ENCODE peak calls at places on chromosomes 16 and 17, in four cellular contexts. B is A549, J is IMR-90, X is GM12878. H is an unnamed sample.

GRCh38 chr17:48610282-48611211 is at the start of gene HOXB7:
- DNase-seq in X (no peak), J (peak; percentile 62), B (peak; percentile 91), H (peak; percentile 74)

GRCh38 chr16:12502671-12503070 is 301.0 kb downstream of the CPPED1 start:
- DNase-seq in X (no peak), B (no peak), J (no peak), H (no peak)

GRCh38 chr17:75518983-75519540 is 2.7 kb downstream of the TSEN54 start:
- DNase-seq in X (no peak), B (no peak), J (no peak), H (no peak)

GRCh38 chr17:66422181-66422580 is 119.8 kb downstream of the PRKCA start:
- DNase-seq in J (peak; percentile 68), X (no peak), B (peak; percentile 51), H (no peak)

GRCh38 chr17:37478187-37478586 is 11.5 kb upstream of the DUSP14 start:
- DNase-seq in J (peak; percentile 58), X (no peak), B (no peak), H (no peak)

GRCh38 chr16:86984975-86985655 is 332.1 kb downstream of the C16orf95 start:
- DNase-seq in J (no peak), X (no peak), B (no peak), H (no peak)

GRCh38 chr16:398551-399277 is 1.7 kb downstream of the NME4 start:
- DNase-seq in X (no peak), J (no peak), B (no peak), H (peak; percentile 68)

GRCh38 chr16:27383511-27384243 is 18.3 kb upstream of the IL21R start:
- DNase-seq in B (no peak), X (no peak), J (no peak), H (no peak)

GRCh38 chr17:82334622-82335394 is 1.2 kb upstream of the SECTM1 start:
- DNase-seq in B (no peak), X (no peak), J (peak; percentile 22), H (no peak)

GRCh38 chr16:72597938-72598337 is 426.0 kb upstream of the PMFBP1 start:
- DNase-seq in X (peak; percentile 32), J (no peak), B (no peak), H (no peak)

GRCh38 chr17:42118545-42118944 is 2.6 kb downstream of the KAT2A start:
- DNase-seq in B (peak; percentile 84), X (no peak), J (peak; percentile 25), H (peak; percentile 45)

GRCh38 chr16:77553130-77553529 is 118.3 kb upstream of the ADAMTS18 start:
- DNase-seq in B (no peak), X (no peak), J (no peak), H (no peak)

GRCh38 chr17:46818319-46818928 is at the start of gene WNT3:
- DNase-seq in X (no peak), J (no peak), B (no peak), H (peak; percentile 87)

GRCh38 chr16:31421587-31421986 is 6.6 kb downstream of the COX6A2 start:
- DNase-seq in J (no peak), X (peak; percentile 34), B (no peak), H (no peak)

GRCh38 chr16:13612623-13613022 is 307.3 kb upstream of the ERCC4 start:
- DNase-seq in B (no peak), J (no peak), X (no peak), H (no peak)

GRCh38 chr16:54121539-54122295 is 164.9 kb downstream of the IRX3 start:
- DNase-seq in X (no peak), B (no peak), J (no peak), H (no peak)

GRCh38 chr16:4319454-4319853 is 3.6 kb downstream of the GLIS2 start:
- DNase-seq in J (no peak), B (no peak), X (no peak), H (peak; percentile 51)

GRCh38 chr16:56606688-56607618 is 1.4 kb upstream of the MT2A start:
- DNase-seq in X (no peak), J (peak; percentile 100), B (peak; percentile 83), H (no peak)

GRCh38 chr16:85757341-85757822 is 6.5 kb upstream of the C16orf74 start:
- DNase-seq in X (peak; percentile 57), J (peak; percentile 89), B (no peak), H (no peak)

GRCh38 chr17:61354895-61355294 is 44.7 kb upstream of the TBX2 start:
- DNase-seq in J (no peak), X (no peak), B (no peak), H (no peak)

GRCh38 chr17:68255731-68256538 is 8.1 kb downstream of the AMZ2 start:
- DNase-seq in B (no peak), J (no peak), X (no peak), H (no peak)

GRCh38 chr17:81248649-81249048 is 9.5 kb downstream of the NDUFAF8 start:
- DNase-seq in X (no peak), J (no peak), B (no peak), H (no peak)

GRCh38 chr17:65743313-65743665 is 181.8 kb upstream of the AXIN2 start:
- DNase-seq in X (no peak), B (no peak), J (peak; percentile 51), H (no peak)

GRCh38 chr16:15427648-15428239 is 6.6 kb upstream of the BMERB1 start:
- DNase-seq in X (no peak), J (peak; percentile 84), B (peak; percentile 71), H (peak; percentile 32)

GRCh38 chr17:12857592-12857991 is 68.3 kb downstream of the ARHGAP44 start:
- DNase-seq in X (no peak), J (no peak), B (no peak), H (no peak)

GRCh38 chr16:31452631-31453106 is 6.6 kb upstream of the ARMC5 start:
- DNase-seq in J (peak; percentile 94), X (no peak), B (no peak), H (peak; percentile 37)

GRCh38 chr17:81512984-81513668 is 527 bp upstream of the ACTG1 start:
- DNase-seq in X (no peak), J (peak; percentile 43), B (peak; percentile 76), H (no peak)

GRCh38 chr17:60421273-60422161 is 772 bp upstream of the CHCT1 start:
- DNase-seq in X (no peak), J (peak; percentile 33), B (peak; percentile 91), H (no peak)

GRCh38 chr17:19313746-19314651 is 48.5 kb downstream of the B9D1 start:
- DNase-seq in X (no peak), J (no peak), B (no peak), H (no peak)

GRCh38 chr17:40122944-40123810 is 1.4 kb downstream of the MSL1 start:
- DNase-seq in B (peak; percentile 72), X (no peak), J (peak; percentile 30), H (peak; percentile 71)

GRCh38 chr16:2767140-2767731 is 9.8 kb downstream of the ELOB start:
- DNase-seq in B (no peak), X (no peak), J (no peak), H (no peak)

GRCh38 chr17:57597531-57598453 is 147.3 kb downstream of the CCDC182 start:
- DNase-seq in X (no peak), J (peak; percentile 82), B (peak; percentile 86), H (peak; percentile 50)

GRCh38 chr17:81665205-81666091 is 957 bp downstream of the OXLD1 start:
- DNase-seq in X (no peak), J (peak; percentile 6), B (peak; percentile 64), H (peak; percentile 68)

GRCh38 chr16:77211880-77212735 is 12.9 kb downstream of the SYCE1L start:
- DNase-seq in J (no peak), X (no peak), B (peak; percentile 83), H (peak; percentile 88)

GRCh38 chr16:53545433-53545832 is 42.4 kb upstream of the AKTIP start:
- DNase-seq in X (no peak), B (no peak), J (no peak), H (no peak)

GRCh38 chr17:78146471-78146869 is 285 bp downstream of the C17orf99 start:
- DNase-seq in B (no peak), J (no peak), X (no peak), H (peak; percentile 27)
- TF ChIP-seq ELK1 in B (no peak), J (no peak), X (no peak), H (no peak)

GRCh38 chr16:62208934-62209333 is 172.7 kb upstream of the CDH8 start:
- DNase-seq in X (no peak), B (no peak), J (no peak), H (no peak)

GRCh38 chr16:62213763-62214162 is 177.5 kb upstream of the CDH8 start:
- DNase-seq in J (no peak), X (no peak), B (no peak), H (no peak)
- TF ChIP-seq ELK1 in J (no peak), X (no peak), B (no peak), H (no peak)

DNA sequence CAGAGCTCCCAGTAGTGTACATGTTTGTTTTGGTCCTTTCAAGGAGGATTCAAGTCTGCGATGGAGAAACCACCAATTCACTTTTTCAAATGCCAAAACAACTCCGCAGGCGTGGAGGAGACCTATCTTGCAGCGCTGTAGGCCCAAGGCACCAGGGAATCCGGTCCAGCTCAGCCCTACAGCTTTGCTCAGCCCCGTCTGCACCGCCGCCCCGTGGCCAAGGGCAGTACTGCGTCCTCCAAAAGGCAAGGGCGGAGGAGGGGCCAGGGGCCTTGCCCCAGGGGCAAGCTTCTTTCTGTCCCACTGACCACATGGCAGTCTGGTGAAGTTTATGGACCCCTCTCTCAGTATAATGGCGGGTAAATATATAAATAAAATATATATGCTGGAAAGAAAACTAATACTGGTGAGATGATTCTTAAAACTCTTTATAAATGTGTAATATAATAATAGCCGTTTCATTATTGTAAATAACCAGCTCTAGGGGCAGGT is 709 bp upstream of the CD300LG start:
- DNase-seq in J (peak; percentile 58), B (peak; percentile 97), X (no peak), H (peak; percentile 83)
- TF ChIP-seq ELK1 in J (no peak), B (no peak), X (no peak), H (no peak)

DNA sequence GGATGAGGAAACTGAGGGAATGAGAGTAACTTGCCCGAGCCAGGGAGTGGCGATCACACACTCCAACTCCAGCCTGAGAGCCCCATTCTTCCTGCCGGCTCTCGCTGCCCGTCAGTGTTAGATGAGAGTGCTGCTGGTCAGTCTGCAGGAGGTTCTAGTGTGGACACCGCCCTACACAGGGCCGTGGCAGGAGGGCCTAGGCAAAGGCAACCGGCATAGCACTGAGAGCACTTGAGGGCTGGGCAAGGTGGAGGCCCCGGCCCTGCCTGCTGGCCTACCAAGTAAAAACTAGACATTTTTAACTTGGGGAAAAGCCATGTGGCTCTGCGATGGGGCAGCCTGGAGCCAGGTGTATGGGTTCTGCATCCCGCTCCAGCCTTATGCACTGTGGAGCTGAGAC is 354.8 kb downstream of the SEC14L1 start:
- DNase-seq in B (no peak), X (no peak), J (no peak), H (no peak)
- TF ChIP-seq ELK1 in B (no peak), X (no peak), J (no peak), H (no peak)

DNA sequence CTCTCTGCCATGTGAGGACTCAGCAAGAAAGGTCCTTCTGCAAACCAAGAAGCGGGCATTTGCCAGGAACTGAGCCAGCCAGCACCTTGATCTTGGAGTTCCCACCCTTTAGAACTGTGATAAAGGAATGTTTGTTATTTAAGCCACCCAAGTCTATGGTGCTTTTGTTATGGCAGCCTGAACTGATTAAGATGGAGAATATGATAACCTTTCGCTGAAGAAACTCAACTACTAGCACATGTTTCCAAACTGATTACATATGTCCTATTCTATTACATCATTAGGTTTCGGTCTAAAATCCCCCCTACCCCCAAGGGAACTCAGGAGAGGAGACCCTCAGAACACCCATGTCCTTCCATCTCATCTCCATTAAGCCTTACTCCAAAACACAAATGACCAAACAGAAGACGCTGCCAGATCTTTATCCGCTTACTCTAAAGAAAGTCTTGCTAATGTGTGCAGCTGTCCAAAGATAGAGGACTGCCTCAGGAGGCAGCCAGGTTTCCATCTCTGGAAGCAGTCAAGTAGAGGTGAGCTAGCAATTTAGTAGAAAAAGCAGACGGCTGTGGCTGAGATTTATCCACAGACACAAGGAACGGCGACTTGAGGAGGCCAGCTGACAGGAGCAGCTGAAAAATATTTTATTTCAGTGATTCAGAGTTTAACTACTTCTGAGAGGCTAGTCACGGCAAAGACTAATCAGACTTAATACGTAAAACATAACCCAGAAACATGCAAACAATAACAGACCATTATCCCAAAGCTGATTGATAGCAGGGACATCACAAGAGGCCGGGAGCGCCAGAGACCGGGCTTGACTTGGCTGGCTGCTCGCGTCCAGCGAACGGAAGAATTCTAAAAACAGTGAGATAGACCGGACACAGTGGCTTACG is 611.4 kb upstream of the CDH5 start:
- DNase-seq in B (no peak), J (peak; percentile 75), X (no peak), H (no peak)
- TF ChIP-seq ELK1 in B (no peak), J (no peak), X (no peak), H (no peak)